ENCODE peak calls at places on chromosomes 12 and 14, in eight cellular contexts. W, M, F, V, N, L, X and I are unnamed samples.

GRCh38 chr12:115840159-115840558 is 437.3 kb downstream of the MED13L start:
- DNase-seq in N (no peak), X (no peak), M (no peak), F (no peak), L (no peak), V (no peak), W (no peak), I (no peak)

GRCh38 chr12:67689339-67689738 is 40.8 kb downstream of the DYRK2 start:
- DNase-seq in N (no peak), L (no peak), F (no peak), V (no peak), X (no peak), W (no peak), M (no peak), I (no peak)

GRCh38 chr12:129310346-129310745 is 457.1 kb downstream of the GLT1D1 start:
- DNase-seq in W (no peak), V (no peak), X (no peak), F (no peak), M (no peak), N (no peak), L (no peak), I (no peak)

GRCh38 chr14:23123419-23123818 is 4.4 kb upstream of the CEBPE start:
- DNase-seq in V (no peak), M (no peak), X (peak; percentile 61), N (peak; percentile 77), W (peak; percentile 80), L (peak; percentile 56), F (peak; percentile 89), I (no peak)

GRCh38 chr14:99035712-99036593 is 236.0 kb downstream of the BCL11B start:
- DNase-seq in F (peak; percentile 97), L (peak; percentile 74), M (peak; percentile 84), N (peak; percentile 88), X (peak; percentile 67), V (no peak), W (peak; percentile 97), I (peak; percentile 100)

GRCh38 chr14:20698934-20699333 is 10.4 kb downstream of the ANG start:
- DNase-seq in X (no peak), V (no peak), M (no peak), F (no peak), L (no peak), N (no peak), W (no peak), I (no peak)

GRCh38 chr12:80778005-80778541 is 61.4 kb downstream of the MYF5 start:
- DNase-seq in F (no peak), W (peak; percentile 74), N (peak; percentile 71), V (no peak), L (peak; percentile 46), X (no peak), M (peak; percentile 77), I (no peak)

GRCh38 chr12:109763201-109763841 is 49.7 kb downstream of the FAM222A start:
- DNase-seq in F (peak; percentile 9), L (no peak), X (peak; percentile 2), W (peak; percentile 29), N (no peak), M (no peak), V (no peak), I (no peak)

GRCh38 chr12:124404162-124404561 is 109.3 kb downstream of the RFLNA start:
- DNase-seq in V (no peak), X (no peak), F (no peak), W (peak; percentile 89), M (no peak), N (no peak), L (no peak), I (peak; percentile 90)

GRCh38 chr14:68401320-68401719 is 391.5 kb downstream of the ZFP36L1 start:
- DNase-seq in F (no peak), M (peak; percentile 72), L (no peak), X (no peak), V (no peak), W (no peak), N (no peak), I (no peak)

GRCh38 chr12:78062781-78063180 is 232.1 kb downstream of the NAV3 start:
- DNase-seq in M (no peak), F (no peak), V (no peak), X (peak; percentile 23), L (peak; percentile 28), W (no peak), N (no peak), I (no peak)

GRCh38 chr12:5557906-5558305 is 126.0 kb downstream of the NTF3 start:
- DNase-seq in L (no peak), W (no peak), F (no peak), N (no peak), V (no peak), M (no peak), X (no peak), I (no peak)

GRCh38 chr14:52299692-52300278 is 14.3 kb upstream of the PTGER2 start:
- DNase-seq in W (no peak), L (no peak), X (no peak), V (peak; percentile 9), F (no peak), M (no peak), N (no peak), I (peak; percentile 77)
- H3K4me3 ChIP-seq in W (no peak overlapping the region), L (no peak overlapping the region), X (no peak overlapping the region), V (no peak overlapping the region), F (no peak overlapping the region), M (no peak overlapping the region), N (no peak overlapping the region), I (no peak overlapping the region)

GRCh38 chr14:103946975-103947374 is 4.6 kb upstream of the RD3L start:
- DNase-seq in W (no peak), X (no peak), M (no peak), F (no peak), N (no peak), L (no peak), V (no peak), I (no peak)

GRCh38 chr14:103941973-103942736 is at the start of gene RD3L:
- DNase-seq in L (no peak), M (no peak), N (no peak), X (no peak), W (no peak), V (no peak), F (no peak), I (no peak)

GRCh38 chr14:103943673-103944072 is 1.3 kb upstream of the RD3L start:
- DNase-seq in M (no peak), W (no peak), N (no peak), V (no peak), F (no peak), L (no peak), X (no peak), I (no peak)

GRCh38 chr14:103941462-103941861 is 867 bp downstream of the RD3L start:
- DNase-seq in F (no peak), M (no peak), W (no peak), N (no peak), X (no peak), V (no peak), L (no peak), I (no peak)
- H3K4me3 ChIP-seq in F (no peak overlapping the region), M (no peak overlapping the region), W (no peak overlapping the region), N (no peak overlapping the region), X (no peak overlapping the region), V (no peak overlapping the region), L (no peak overlapping the region), I (no peak overlapping the region)

GRCh38 chr12:121613424-121613823 is 12.9 kb upstream of the ORAI1 start:
- DNase-seq in F (no peak), M (no peak), V (no peak), L (no peak), N (no peak), W (no peak), X (no peak), I (no peak)

GRCh38 chr12:121611306-121611705 is 15.0 kb upstream of the ORAI1 start:
- DNase-seq in V (no peak), W (no peak), N (no peak), X (peak; percentile 44), F (no peak), M (no peak), L (peak; percentile 24), I (no peak)

GRCh38 chr12:121618659-121619233 is 7.6 kb upstream of the ORAI1 start:
- DNase-seq in W (no peak), N (no peak), M (no peak), L (no peak), V (no peak), X (no peak), F (no peak), I (no peak)

GRCh38 chr12:121610239-121611149 is 15.8 kb upstream of the ORAI1 start:
- DNase-seq in V (no peak), N (no peak), M (no peak), W (no peak), X (peak; percentile 46), L (peak; percentile 79), F (no peak), I (peak; percentile 89)

DNA sequence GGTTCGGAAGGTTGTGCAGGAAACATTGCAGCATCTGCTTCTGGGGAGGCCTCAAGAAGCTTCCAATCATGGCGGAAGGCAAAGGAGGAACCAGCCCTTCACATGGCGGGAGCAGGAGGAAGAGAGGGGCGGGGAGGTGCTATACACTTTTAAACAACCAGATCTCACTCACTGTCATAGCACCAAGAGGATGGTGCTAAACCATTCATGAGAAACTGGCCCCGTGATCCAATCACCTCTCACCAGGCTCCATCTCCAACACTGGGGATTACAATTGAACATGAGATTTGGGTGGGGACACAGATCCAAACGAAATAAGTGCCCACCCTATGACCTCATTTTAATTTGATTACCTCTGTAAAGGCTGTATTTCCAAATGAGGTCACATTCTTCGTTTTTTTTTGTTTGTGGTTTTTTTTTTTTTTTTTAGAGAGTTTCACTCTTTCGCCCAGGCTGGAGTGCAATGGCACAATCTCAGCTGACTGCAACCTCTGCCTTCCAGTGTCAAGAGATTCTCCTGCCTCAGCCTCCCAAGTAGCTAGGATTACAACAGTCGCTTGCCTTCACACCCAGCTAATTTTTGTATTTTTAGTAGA is 11.4 kb upstream of the ORAI1 start:
- DNase-seq in L (no peak), X (no peak), F (no peak), V (no peak), N (no peak), W (no peak), M (no peak), I (no peak)
- H3K4me3 ChIP-seq in L (no peak overlapping the region), X (no peak overlapping the region), F (no peak overlapping the region), V (no peak overlapping the region), N (no peak overlapping the region), W (no peak overlapping the region), M (no peak overlapping the region), I (no peak overlapping the region)

GRCh38 chr12:12350868-12351463 is 924 bp upstream of the MANSC1 start:
- DNase-seq in W (no peak), V (no peak), L (no peak), F (no peak), N (no peak), M (no peak), X (no peak), I (no peak)
- H3K4me3 ChIP-seq in W (peak overlapping the region; percentile 83), V (no peak overlapping the region), L (no peak overlapping the region), F (no peak overlapping the region), N (no peak overlapping the region), M (no peak overlapping the region), X (no peak overlapping the region), I (peak overlapping the region; percentile 79)

DNA sequence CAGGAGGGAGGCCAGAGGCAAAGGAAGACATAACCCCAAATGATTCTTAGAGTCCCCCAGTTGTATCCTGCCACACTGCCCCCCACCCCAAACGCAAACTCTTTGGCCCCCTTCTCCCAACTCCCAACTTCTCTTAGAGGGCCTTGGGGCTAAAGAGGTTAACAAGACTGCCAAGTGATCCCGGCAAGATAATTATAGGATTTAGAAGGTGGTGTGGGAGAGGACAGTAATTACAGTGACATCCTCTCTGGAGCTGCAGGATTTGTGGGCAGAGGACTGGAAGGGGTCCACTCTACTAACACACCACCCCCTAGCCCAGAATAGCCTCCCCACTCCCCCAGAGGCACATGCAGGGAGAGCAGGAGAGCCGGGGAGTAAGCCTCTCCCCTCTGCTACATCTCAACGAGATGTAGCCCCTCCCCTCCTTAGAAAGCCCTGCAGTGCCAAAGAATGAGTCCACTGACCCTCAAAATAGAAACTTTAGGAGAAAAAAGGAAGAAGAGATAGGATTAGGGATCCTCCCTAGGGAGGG is 5.3 kb upstream of the GDF11 start:
- DNase-seq in F (no peak), W (no peak), V (no peak), L (no peak), N (no peak), M (no peak), X (no peak), I (no peak)
- H3K4me3 ChIP-seq in F (no peak overlapping the region), W (no peak overlapping the region), V (peak overlapping the region; percentile 26), L (peak overlapping the region; percentile 56), N (no peak overlapping the region), M (peak overlapping the region; percentile 78), X (no peak overlapping the region), I (peak overlapping the region; percentile 81)